ENCODE peak calls at places on chromosomes 2 and 18, in four cellular contexts. J is NCI-H1417, Q is stromal cell of bone marrow, R is naive B cell. W is an unnamed sample.

GRCh38 chr2:181106229-181106628 is 125.8 kb downstream of the UBE2E3 start:
- DNase-seq in J (no peak), Q (no peak), R (no peak), W (no peak)

GRCh38 chr2:213751446-213751845 is 467.2 kb downstream of the SPAG16 start:
- DNase-seq in R (no peak), J (no peak), Q (no peak), W (peak)

GRCh38 chr18:48167901-48168300 is 237.4 kb upstream of the SMAD2 start:
- DNase-seq in J (no peak), R (no peak), Q (no peak), W (no peak)

GRCh38 chr2:14632133-14632936 is at the start of gene LRATD1:
- DNase-seq in J (peak), R (no peak), Q (peak), W (peak)

GRCh38 chr2:106565599-106565998 is 78.4 kb downstream of the CD8B2 start:
- DNase-seq in Q (no peak), R (no peak), J (no peak), W (no peak)

GRCh38 chr2:105671156-105671555 is 73.6 kb upstream of the NCK2 start:
- DNase-seq in R (no peak), J (no peak), Q (peak), W (no peak)

GRCh38 chr2:144460981-144461766 is 58.7 kb downstream of the ZEB2 start:
- DNase-seq in J (no peak), R (no peak), Q (peak), W (no peak)

GRCh38 chr2:48548871-48549270 is 18.9 kb downstream of the STON1 start:
- DNase-seq in R (no peak), Q (peak), J (no peak), W (no peak)

GRCh38 chr2:189848276-189848675 is 64.0 kb downstream of the PMS1 start:
- DNase-seq in R (no peak), Q (no peak), J (no peak), W (no peak)

GRCh38 chr2:136527560-136527959 is 237.8 kb upstream of the THSD7B start:
- DNase-seq in J (no peak), Q (no peak), R (no peak), W (no peak)

GRCh38 chr2:230974096-230974913 is 21.6 kb upstream of the SPATA3 start:
- DNase-seq in J (no peak), Q (peak), R (no peak), W (peak)

GRCh38 chr2:96823203-96823602 is 7.1 kb downstream of the CNNM3 start:
- DNase-seq in R (no peak), Q (no peak), J (no peak), W (no peak)

GRCh38 chr2:74424139-74424992 is 2.8 kb downstream of the WDR54 start:
- DNase-seq in R (no peak), Q (no peak), J (no peak), W (no peak)

GRCh38 chr2:3450385-3451031 is 68.8 kb downstream of the ADI1 start:
- DNase-seq in J (peak), R (no peak), Q (no peak), W (no peak)

GRCh38 chr2:120448427-120448826 is 102.5 kb downstream of the INHBB start:
- DNase-seq in R (no peak), J (no peak), Q (no peak), W (no peak)

GRCh38 chr2:113209869-113210305 is 36.1 kb downstream of the PSD4 start:
- DNase-seq in R (no peak), Q (no peak), J (no peak), W (no peak)

GRCh38 chr2:24354899-24355298 is 5.4 kb downstream of the ITSN2 start:
- DNase-seq in R (peak), Q (no peak), J (no peak), W (no peak)

GRCh38 chr2:240187989-240188590 is 47.6 kb upstream of the OTOS start:
- DNase-seq in Q (no peak), R (no peak), J (no peak), W (no peak)

GRCh38 chr2:70069049-70069448 is 18.2 kb upstream of the PCBP1 start:
- DNase-seq in J (no peak), Q (no peak), R (peak), W (no peak)

GRCh38 chr18:35407871-35408481 is 30.8 kb upstream of the ZNF396 start:
- DNase-seq in J (peak), R (peak), Q (peak), W (peak)

GRCh38 chr18:21191596-21192307 is 50.3 kb upstream of the GREB1L start:
- DNase-seq in Q (peak), J (peak), R (no peak), W (no peak)

GRCh38 chr2:132871829-132872228 is 201.8 kb upstream of the LYPD1 start:
- DNase-seq in R (no peak), Q (no peak), J (no peak), W (no peak)

GRCh38 chr2:60550151-60550983 is 3.1 kb downstream of the BCL11A start:
- DNase-seq in Q (peak), J (peak), R (peak), W (peak)

GRCh38 chr18:44107187-44107586 is 573.5 kb upstream of the SETBP1 start:
- DNase-seq in R (no peak), Q (no peak), J (no peak), W (no peak)

GRCh38 chr2:85470850-85471800 is 52.6 kb downstream of the SH2D6 start:
- DNase-seq in Q (no peak), J (no peak), R (peak), W (no peak)

GRCh38 chr2:111669928-111670695 is 213.9 kb downstream of the ANAPC1 start:
- DNase-seq in Q (no peak), J (no peak), R (no peak), W (no peak)

GRCh38 chr2:120528051-120528692 is 182.2 kb downstream of the INHBB start:
- DNase-seq in Q (no peak), R (no peak), J (no peak), W (no peak)

GRCh38 chr2:222398446-222398885 is 25.9 kb upstream of the SGPP2 start:
- DNase-seq in Q (no peak), J (peak), R (no peak), W (no peak)

GRCh38 chr2:60406192-60406591 is 147.3 kb downstream of the BCL11A start:
- DNase-seq in J (no peak), Q (no peak), R (no peak), W (no peak)

GRCh38 chr2:46493241-46493970 is 14.0 kb downstream of the TMEM247 start:
- DNase-seq in J (no peak), R (no peak), Q (no peak), W (no peak)

GRCh38 chr2:4715065-4715464 is 977.1 kb upstream of the SOX11 start:
- DNase-seq in Q (no peak), J (no peak), R (no peak), W (no peak)

GRCh38 chr2:197547163-197547900 is 31.5 kb downstream of the MOB4 start:
- DNase-seq in R (no peak), J (no peak), Q (no peak), W (no peak)

GRCh38 chr18:23838233-23838632 is 149.0 kb downstream of the LAMA3 start:
- DNase-seq in R (no peak), Q (no peak), J (no peak), W (no peak)

GRCh38 chr2:196131384-196131861 is 40.0 kb downstream of the STK17B start:
- DNase-seq in R (no peak), Q (no peak), J (no peak), W (peak)

W was measured in germinal center.